ENCODE peak calls at places on chromosomes 7 and 10, in seven cellular contexts. C is LNCaP clone FGC, R is brain microvascular endothelial cell, Z is Peyer's patch, A is progenitor cell of endocrine pancreas, L is prostate gland, O is Panc1. U is an unnamed sample.

GRCh38 chr7:142607351-142607750 is 141.9 kb upstream of the PRSS1 start:
- DNase-seq in O (no peak), L (no peak), R (no peak), Z (no peak), C (no peak), A (no peak), U (no peak)

GRCh38 chr7:101210143-101210542 is 7.2 kb downstream of the PLOD3 start:
- DNase-seq in O (no peak), L (no peak), C (no peak), R (no peak), Z (no peak), A (no peak), U (no peak)

GRCh38 chr7:1579481-1580421 is 9.9 kb upstream of the PSMG3 start:
- DNase-seq in A (peak), O (no peak), L (peak), R (peak), Z (peak), C (no peak), U (peak)

GRCh38 chr10:21036757-21037156 is 139.6 kb upstream of the NEBL start:
- DNase-seq in C (no peak), A (no peak), O (no peak), R (no peak), L (no peak), Z (no peak), U (no peak)

GRCh38 chr10:79018591-79019011 is 50.2 kb upstream of the ZMIZ1 start:
- DNase-seq in L (peak), R (no peak), A (no peak), C (no peak), O (no peak), Z (peak), U (no peak)

GRCh38 chr7:158723266-158723665 is 18.7 kb upstream of the NCAPG2 start:
- DNase-seq in Z (no peak), O (no peak), R (no peak), L (no peak), C (no peak), A (no peak), U (no peak)

GRCh38 chr7:125355899-125356298 is 426.3 kb upstream of the POT1 start:
- DNase-seq in C (no peak), A (no peak), O (no peak), Z (no peak), L (no peak), R (peak), U (no peak)

GRCh38 chr7:98646465-98646864 is 29.4 kb downstream of the NPTX2 start:
- DNase-seq in C (no peak), O (no peak), L (no peak), R (no peak), A (no peak), Z (no peak), U (no peak)

GRCh38 chr7:87223666-87224065 is 4.1 kb upstream of the TMEM243 start:
- DNase-seq in R (no peak), O (no peak), L (no peak), Z (no peak), C (no peak), A (no peak), U (no peak)

GRCh38 chr7:94351703-94352102 is 43.0 kb upstream of the COL1A2 start:
- DNase-seq in C (no peak), L (no peak), O (no peak), A (no peak), Z (no peak), R (no peak), U (no peak)
- TF ChIP-seq CTCF in C (no peak), L (no peak), O (no peak), A (no peak), Z (no peak), R (no peak), U (no peak)

DNA sequence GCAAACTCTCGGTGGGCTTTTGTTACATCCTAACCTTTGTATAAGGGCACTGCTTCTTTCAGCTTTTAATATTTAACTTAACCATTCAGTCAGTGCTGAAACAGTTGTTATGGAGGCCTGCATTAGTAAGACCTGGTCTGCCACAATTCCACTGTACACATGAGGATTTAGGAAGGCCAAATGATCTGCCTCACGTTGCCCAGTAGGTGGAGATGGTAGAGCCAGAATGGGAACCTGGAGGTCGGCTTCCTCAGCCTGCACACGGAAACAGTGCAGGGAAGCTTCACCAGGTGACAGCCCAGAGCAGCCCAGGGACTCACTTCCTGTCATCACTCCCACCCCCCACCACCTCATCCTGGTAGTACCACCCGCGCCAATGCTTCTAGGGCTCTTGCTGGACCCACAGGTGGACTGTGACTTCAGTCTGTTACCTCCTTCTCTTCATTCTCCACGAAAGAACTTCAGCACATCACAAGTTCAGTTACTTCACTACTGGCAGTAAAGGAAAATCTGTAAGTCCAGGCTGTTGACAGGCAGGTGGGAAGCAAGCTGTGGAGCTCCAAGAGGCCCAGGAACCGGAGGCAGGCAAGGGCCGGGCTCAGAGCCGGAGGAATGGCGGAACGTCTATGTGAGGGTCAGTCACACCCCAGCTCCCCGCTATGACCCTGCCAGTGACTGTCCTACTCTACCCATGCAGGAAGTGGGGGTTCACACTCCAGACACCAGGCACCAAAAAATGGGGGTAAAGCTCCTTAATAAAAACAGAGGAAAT is 480.3 kb upstream of the C7orf33 start:
- DNase-seq in Z (no peak), C (peak), A (no peak), R (no peak), L (no peak), O (no peak), U (no peak)
- TF ChIP-seq CTCF in Z (no peak), C (peak), A (peak), R (no peak), L (no peak), O (peak), U (peak)

GRCh38 chr10:128116851-128117615 is 9.2 kb downstream of the MKI67 start:
- DNase-seq in O (no peak), A (no peak), C (no peak), R (no peak), L (no peak), Z (no peak), U (no peak)
- TF ChIP-seq CTCF in O (peak), A (peak), C (no peak), R (peak), L (no peak), Z (no peak), U (peak)

DNA sequence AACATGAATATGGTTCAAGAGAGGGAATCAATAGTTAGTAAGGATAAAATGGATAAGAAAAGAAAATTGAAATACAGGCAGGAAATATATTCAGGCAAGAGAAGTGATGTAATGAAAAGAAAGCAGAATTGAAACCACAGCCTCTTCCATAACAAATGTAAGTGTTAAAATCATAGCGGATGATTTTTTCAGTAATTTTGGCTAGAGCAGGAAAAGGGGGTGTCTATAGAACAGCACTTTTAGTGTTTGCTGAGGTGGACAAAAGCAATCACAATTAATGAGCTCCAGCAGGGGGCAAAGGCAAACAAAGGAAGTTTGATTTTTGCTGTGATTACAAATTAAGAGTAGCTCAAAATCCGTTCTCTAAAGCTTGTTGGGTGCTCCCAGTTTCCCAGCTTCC is 79.0 kb downstream of the TRIL start:
- DNase-seq in C (no peak), A (no peak), O (no peak), R (no peak), L (no peak), Z (no peak), U (no peak)
- TF ChIP-seq CTCF in C (no peak), A (peak), O (no peak), R (peak), L (no peak), Z (no peak), U (no peak)

GRCh38 chr7:26507375-26508068 is 215.9 kb downstream of the SNX10 start:
- DNase-seq in A (no peak), C (no peak), L (peak), R (no peak), O (no peak), Z (no peak), U (no peak)
- TF ChIP-seq CTCF in A (peak), C (peak), L (no peak), R (no peak), O (no peak), Z (no peak), U (peak)

GRCh38 chr7:75772081-75773077 is at the start of gene CCL26:
- DNase-seq in Z (peak), L (no peak), O (peak), R (peak), A (no peak), C (no peak), U (no peak)

GRCh38 chr7:75776295-75776971 is 4.4 kb upstream of the CCL26 start:
- DNase-seq in R (peak), L (no peak), A (no peak), Z (no peak), O (peak), C (no peak), U (no peak)
- TF ChIP-seq CTCF in R (no peak), L (no peak), A (no peak), Z (no peak), O (no peak), C (no peak), U (no peak)

GRCh38 chr10:16520900-16521299 is 779 bp downstream of the C1QL3 start:
- DNase-seq in O (no peak), C (no peak), R (no peak), Z (no peak), A (peak), L (peak), U (no peak)
- TF ChIP-seq CTCF in O (peak), C (peak), R (peak), Z (no peak), A (peak), L (no peak), U (peak)

DNA sequence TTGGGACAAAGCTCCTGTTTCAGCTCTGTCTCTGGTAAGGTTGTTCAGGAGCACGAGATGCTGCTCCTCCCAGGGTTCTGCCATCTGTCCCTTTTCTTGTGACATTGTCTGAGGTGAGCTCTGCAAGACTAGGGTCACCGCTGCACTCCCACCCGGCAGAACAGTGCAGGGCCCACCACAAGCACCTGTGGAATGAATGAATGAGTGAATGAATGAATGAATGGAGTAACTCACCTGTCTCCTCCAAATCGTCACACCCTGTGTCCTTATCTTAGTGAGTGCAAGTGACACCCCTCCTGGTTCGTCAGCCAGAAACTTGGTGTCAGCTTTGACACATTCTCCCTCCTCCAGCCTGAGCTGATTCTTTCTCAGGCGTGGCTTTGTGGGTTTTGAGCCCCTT is 89.5 kb downstream of the BEND7 start:
- DNase-seq in Z (no peak), R (no peak), O (no peak), C (no peak), L (no peak), A (no peak), U (no peak)
- TF ChIP-seq CTCF in Z (no peak), R (no peak), O (no peak), C (no peak), L (no peak), A (no peak), U (no peak)

GRCh38 chr10:47013469-47014169 is 102.4 kb downstream of the PTPN20 start:
- DNase-seq in R (no peak), C (no peak), L (no peak), A (no peak), Z (no peak), O (no peak), U (no peak)
- TF ChIP-seq CTCF in R (no peak), C (no peak), L (no peak), A (no peak), Z (no peak), O (no peak), U (no peak)

GRCh38 chr10:86632009-86632800 is 22.1 kb upstream of the OPN4 start:
- DNase-seq in R (no peak), O (no peak), L (no peak), Z (no peak), C (no peak), A (peak), U (no peak)
- TF ChIP-seq CTCF in R (peak), O (peak), L (no peak), Z (no peak), C (no peak), A (peak), U (peak)

U was measured in type B pancreatic cell.